ENCODE peak calls at places on chromosome 16, in four cellular contexts. L, V, T and B are unnamed samples.

GRCh38 chr16:31260136-31260931 is 559 bp downstream of the ITGAM start:
- DNase-seq in T (no peak), V (no peak), L (no peak), B (no peak)

GRCh38 chr16:14240964-14241363 is 169.8 kb downstream of the MRTFB start:
- DNase-seq in V (no peak), T (no peak), L (no peak), B (no peak)

GRCh38 chr16:1098266-1098991 is 2.4 kb upstream of the C1QTNF8 start:
- DNase-seq in V (no peak), T (no peak), L (no peak), B (no peak)

GRCh38 chr16:4003166-4003565 is 113.1 kb downstream of the ADCY9 start:
- DNase-seq in V (no peak), T (no peak), L (no peak), B (no peak)

GRCh38 chr16:70478912-70479341 is 24.5 kb downstream of the FCSK start:
- DNase-seq in V (no peak), T (no peak), L (no peak), B (no peak)

GRCh38 chr16:1408171-1408837 is 6.2 kb downstream of the UNKL start:
- DNase-seq in L (peak), V (peak), T (peak), B (peak)

GRCh38 chr16:50360779-50361178 is 8.0 kb downstream of the BRD7 start:
- DNase-seq in V (no peak), T (no peak), L (no peak), B (no peak)

GRCh38 chr16:86761117-86761971 is 183.0 kb downstream of the FOXL1 start:
- DNase-seq in L (no peak), V (peak), T (peak), B (peak)

GRCh38 chr16:52521570-52521969 is 25.4 kb downstream of the TOX3 start:
- DNase-seq in L (no peak), V (no peak), T (no peak), B (no peak)

GRCh38 chr16:12976491-12976890 is 75.1 kb downstream of the SHISA9 start:
- DNase-seq in V (no peak), T (no peak), L (no peak), B (no peak)

GRCh38 chr16:3964686-3965290 is 84.3 kb upstream of the CREBBP start:
- DNase-seq in T (no peak), V (no peak), L (no peak), B (no peak)

GRCh38 chr16:74936902-74937560 is 47.9 kb downstream of the WDR59 start:
- DNase-seq in V (no peak), T (no peak), L (peak), B (no peak)

GRCh38 chr16:81823734-81824133 is 44.6 kb downstream of the PLCG2 start:
- DNase-seq in L (no peak), T (no peak), V (no peak), B (no peak)

GRCh38 chr16:81823111-81823510 is 44.0 kb downstream of the PLCG2 start:
- DNase-seq in L (no peak), T (no peak), V (no peak), B (peak)

GRCh38 chr16:81817789-81818304 is 38.8 kb downstream of the PLCG2 start:
- DNase-seq in L (peak), V (no peak), T (no peak), B (no peak)

GRCh38 chr16:81818514-81819304 is 39.6 kb downstream of the PLCG2 start:
- DNase-seq in T (no peak), V (no peak), L (no peak), B (no peak)

GRCh38 chr16:81821422-81822128 is 42.5 kb downstream of the PLCG2 start:
- DNase-seq in T (no peak), V (no peak), L (peak), B (no peak)
- TF ChIP-seq POLR2AphosphoS5 in T (no peak), V (no peak), L (peak), B (no peak)

GRCh38 chr16:56241596-56241995 is 50.3 kb downstream of the GNAO1 start:
- DNase-seq in T (no peak), V (no peak), L (no peak), B (no peak)

GRCh38 chr16:56245197-56245596 is 53.9 kb downstream of the GNAO1 start:
- DNase-seq in L (no peak), V (no peak), T (no peak), B (no peak)

GRCh38 chr16:56246051-56246817 is 54.9 kb downstream of the GNAO1 start:
- DNase-seq in V (no peak), T (peak), L (no peak), B (no peak)

GRCh38 chr16:56244612-56245011 is 53.3 kb downstream of the GNAO1 start:
- DNase-seq in T (no peak), L (no peak), V (no peak), B (no peak)

DNA sequence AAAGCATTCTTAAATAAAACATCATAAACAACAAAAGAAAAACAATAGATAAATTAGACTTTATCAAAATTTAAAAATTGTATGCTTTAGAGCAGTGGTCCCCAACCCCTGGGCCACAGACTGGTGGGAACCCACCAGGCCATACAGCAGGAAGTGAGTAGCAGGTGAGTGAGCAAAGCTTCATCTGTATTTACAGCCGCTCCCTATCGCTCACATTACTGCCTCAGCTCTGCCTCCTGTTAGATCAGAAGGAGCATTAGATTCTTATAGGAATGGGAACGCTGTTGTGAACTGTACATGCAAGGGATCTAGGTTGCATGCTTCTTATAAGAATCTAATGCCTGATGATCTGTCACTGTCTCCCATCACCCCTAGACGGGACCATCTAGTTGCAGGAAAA is 51.5 kb downstream of the GNAO1 start:
- DNase-seq in T (no peak), V (no peak), L (no peak), B (no peak)
- TF ChIP-seq HDAC2 in T (no peak), V (no peak), L (no peak), B (no peak)

GRCh38 chr16:28930652-28931051 is 1.1 kb upstream of the CD19 start:
- DNase-seq in T (no peak), V (no peak), L (peak), B (no peak)

GRCh38 chr16:28932339-28933141 is 769 bp downstream of the CD19 start:
- DNase-seq in L (no peak), T (no peak), V (no peak), B (no peak)

GRCh38 chr16:28933176-28933575 is 1.4 kb downstream of the CD19 start:
- DNase-seq in L (no peak), V (no peak), T (no peak), B (no peak)

GRCh38 chr16:28930203-28930602 is 1.6 kb upstream of the CD19 start:
- DNase-seq in T (no peak), V (no peak), L (no peak), B (no peak)

DNA sequence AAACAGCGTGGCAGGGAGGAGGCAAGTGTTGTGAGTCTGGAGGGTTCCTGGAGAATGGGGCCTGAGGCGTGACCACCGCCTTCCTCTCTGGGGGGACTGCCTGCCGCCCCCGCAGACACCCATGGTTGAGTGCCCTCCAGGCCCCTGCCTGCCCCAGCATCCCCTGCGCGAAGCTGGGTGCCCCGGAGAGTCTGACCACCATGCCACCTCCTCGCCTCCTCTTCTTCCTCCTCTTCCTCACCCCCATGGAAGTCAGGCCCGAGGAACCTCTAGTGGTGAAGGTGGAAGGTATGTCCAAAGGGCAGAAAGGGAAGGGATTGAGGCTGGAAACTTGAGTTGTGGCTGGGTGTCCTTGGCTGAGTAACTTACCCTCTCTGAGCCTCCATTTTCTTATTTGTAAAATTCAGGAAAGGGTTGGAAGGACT is at the start of gene CD19:
- DNase-seq in L (no peak), T (no peak), V (no peak), B (no peak)
- TF ChIP-seq POLR2AphosphoS5 in L (no peak), T (no peak), V (no peak), B (no peak)

GRCh38 chr16:25035494-25036405 is 20.6 kb upstream of the ARHGAP17 start:
- DNase-seq in V (no peak), L (no peak), T (no peak), B (no peak)
- TF ChIP-seq HDAC2 in V (no peak), L (no peak), T (no peak), B (no peak)

GRCh38 chr16:82229800-82230619 is 60.0 kb upstream of the MPHOSPH6 start:
- DNase-seq in V (peak), L (peak), T (peak), B (peak)

GRCh38 chr16:82236415-82236814 is 66.4 kb upstream of the MPHOSPH6 start:
- DNase-seq in L (no peak), V (no peak), T (no peak), B (no peak)

GRCh38 chr16:82232806-82233205 is 62.8 kb upstream of the MPHOSPH6 start:
- DNase-seq in T (no peak), V (no peak), L (no peak), B (no peak)

GRCh38 chr16:82226327-82226726 is 56.3 kb upstream of the MPHOSPH6 start:
- DNase-seq in T (no peak), L (no peak), V (no peak), B (no peak)

GRCh38 chr16:82231021-82231787 is 61.2 kb upstream of the MPHOSPH6 start:
- DNase-seq in T (no peak), V (no peak), L (no peak), B (no peak)
- TF ChIP-seq POLR2AphosphoS5 in T (no peak), V (no peak), L (no peak), B (no peak)

DNA sequence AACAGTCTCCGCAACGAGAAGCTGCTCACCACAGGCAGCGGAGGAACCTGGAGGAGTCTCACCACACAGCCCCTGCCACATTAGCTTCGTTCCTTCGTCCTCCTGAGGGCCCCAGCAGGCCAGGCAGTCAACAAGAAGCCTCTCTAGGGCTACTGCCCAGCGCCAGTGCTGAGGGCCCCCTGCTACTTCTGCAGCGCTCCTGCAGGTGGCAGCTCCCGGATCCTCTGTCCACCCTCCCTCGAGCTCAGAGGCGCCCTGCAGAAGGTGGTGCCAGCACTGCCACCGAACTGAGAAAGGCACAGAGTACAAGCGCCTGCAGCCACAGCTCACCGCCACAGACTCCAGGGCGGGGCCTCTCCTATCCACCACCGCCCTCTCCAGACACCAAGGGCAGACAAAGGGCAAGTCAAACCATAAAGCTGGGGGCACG is 27.3 kb downstream of the KDM8 start:
- DNase-seq in T (no peak), V (no peak), L (no peak), B (no peak)
- TF ChIP-seq HDAC2 in T (no peak), V (no peak), L (no peak), B (no peak)